ENCODE peak calls at places on chromosomes 16 and 17, in nine cellular contexts. W is A549; X is stomach; O is lung; C is PC-9; E is hepatocyte; P is CD8-positive, alpha-beta memory T cell; D is IMR-90; U is fibroblast of lung. I is an unnamed sample. For H3K9me3, the result is how much of the 10 kb centered on the place peaks cover.

GRCh38 chr16:426115-426905 is 861 bp downstream of the RAB11FIP3 start:
- DNase-seq in P (no peak), W (no peak), D (no peak), E (peak), X (no peak), U (no peak), C (peak), O (no peak), I (no peak)

GRCh38 chr16:74999208-74999682 is 421 bp downstream of the ZNRF1 start:
- DNase-seq in E (no peak), D (no peak), X (no peak), P (no peak), U (peak), W (no peak), C (no peak), O (no peak), I (peak)

GRCh38 chr16:46649571-46649970 is 28.4 kb upstream of the SHCBP1 start:
- DNase-seq in U (peak), W (no peak), D (peak), O (no peak), C (no peak), P (no peak), X (no peak), E (no peak), I (no peak)

GRCh38 chr17:42309142-42309541 is 20.8 kb downstream of the STAT5A start:
- DNase-seq in E (no peak), D (no peak), X (no peak), C (no peak), O (no peak), W (no peak), U (no peak), P (no peak), I (no peak)

GRCh38 chr16:82580293-82580900 is 46.4 kb upstream of the CDH13 start:
- DNase-seq in U (peak), D (no peak), P (no peak), O (no peak), C (no peak), E (peak), W (peak), X (peak), I (no peak)

GRCh38 chr17:1039119-1039507 is 42.2 kb downstream of the TIMM22 start:
- DNase-seq in E (no peak), W (no peak), C (no peak), U (no peak), X (no peak), P (no peak), O (no peak), D (no peak), I (no peak)

GRCh38 chr16:85390511-85391174 is 222.5 kb upstream of the GSE1 start:
- DNase-seq in D (peak), C (peak), E (peak), W (peak), O (peak), P (no peak), U (peak), X (peak), I (no peak)

GRCh38 chr16:29702307-29702706 is 23.3 kb downstream of the QPRT start:
- DNase-seq in U (no peak), O (no peak), W (no peak), E (no peak), X (no peak), P (peak), C (no peak), D (no peak), I (no peak)

DNA sequence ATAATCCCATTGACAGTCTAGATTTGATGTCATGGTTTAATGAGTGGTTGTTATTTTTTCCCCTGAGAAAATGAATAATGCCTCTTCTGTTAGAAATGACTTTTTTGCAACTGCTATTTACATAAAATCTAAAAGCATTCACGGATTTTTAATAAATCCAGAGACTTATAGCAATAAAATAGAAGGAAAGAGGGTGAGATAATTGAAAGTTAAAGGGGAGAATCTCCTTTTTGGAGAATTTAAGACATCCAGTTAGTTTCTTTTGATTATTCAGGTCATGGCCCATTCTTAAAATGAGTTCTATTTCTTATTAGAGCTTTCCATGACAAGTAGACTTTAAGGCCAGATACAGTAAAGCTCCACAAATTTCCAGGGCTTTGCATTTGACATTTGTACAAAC is 789.1 kb upstream of the SOX9 start:
- DNase-seq in U (no peak), W (no peak), X (no peak), D (no peak), C (no peak), P (no peak), O (no peak), E (no peak), I (no peak)
- H3K9me3 ChIP-seq in U (under half), W (under half), X (under half), D (under half), C (under half), P (under half), O (under half), E (under half), I (under half)

GRCh38 chr16:89098767-89099430 is 5.2 kb downstream of the ACSF3 start:
- DNase-seq in U (no peak), W (no peak), D (no peak), P (no peak), X (no peak), C (no peak), O (no peak), E (no peak), I (no peak)
- H3K9me3 ChIP-seq in U (under half), W (under half), D (under half), P (under half), X (under half), C (under half), O (under half), E (under half), I (under half)

DNA sequence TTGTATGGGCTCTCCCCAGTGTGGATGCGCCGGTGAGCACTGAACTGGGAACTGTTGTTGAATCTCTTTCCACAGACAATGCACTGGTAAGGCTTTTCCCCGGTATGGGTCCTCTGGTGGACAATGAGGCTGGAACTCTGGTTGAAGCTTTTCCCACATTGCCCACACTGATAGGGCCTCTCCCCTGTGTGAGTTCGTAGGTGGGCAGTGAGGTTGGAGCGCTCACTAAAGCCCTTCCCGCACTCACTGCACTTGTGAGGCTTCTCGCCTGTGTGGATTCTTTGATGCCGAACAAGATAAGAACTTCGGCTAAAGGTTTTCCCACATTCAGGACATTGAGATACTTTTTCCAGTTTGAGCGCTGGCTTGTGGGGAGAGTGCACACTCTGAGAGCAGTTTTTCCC is 17.8 kb downstream of the ZSCAN32 start:
- DNase-seq in U (no peak), X (no peak), E (no peak), O (no peak), P (no peak), D (no peak), C (no peak), W (no peak), I (no peak)
- H3K9me3 ChIP-seq in U (under half), X (under half), E (under half), O (half or more), P (under half), D (half or more), C (under half), W (half or more), I (half or more)

DNA sequence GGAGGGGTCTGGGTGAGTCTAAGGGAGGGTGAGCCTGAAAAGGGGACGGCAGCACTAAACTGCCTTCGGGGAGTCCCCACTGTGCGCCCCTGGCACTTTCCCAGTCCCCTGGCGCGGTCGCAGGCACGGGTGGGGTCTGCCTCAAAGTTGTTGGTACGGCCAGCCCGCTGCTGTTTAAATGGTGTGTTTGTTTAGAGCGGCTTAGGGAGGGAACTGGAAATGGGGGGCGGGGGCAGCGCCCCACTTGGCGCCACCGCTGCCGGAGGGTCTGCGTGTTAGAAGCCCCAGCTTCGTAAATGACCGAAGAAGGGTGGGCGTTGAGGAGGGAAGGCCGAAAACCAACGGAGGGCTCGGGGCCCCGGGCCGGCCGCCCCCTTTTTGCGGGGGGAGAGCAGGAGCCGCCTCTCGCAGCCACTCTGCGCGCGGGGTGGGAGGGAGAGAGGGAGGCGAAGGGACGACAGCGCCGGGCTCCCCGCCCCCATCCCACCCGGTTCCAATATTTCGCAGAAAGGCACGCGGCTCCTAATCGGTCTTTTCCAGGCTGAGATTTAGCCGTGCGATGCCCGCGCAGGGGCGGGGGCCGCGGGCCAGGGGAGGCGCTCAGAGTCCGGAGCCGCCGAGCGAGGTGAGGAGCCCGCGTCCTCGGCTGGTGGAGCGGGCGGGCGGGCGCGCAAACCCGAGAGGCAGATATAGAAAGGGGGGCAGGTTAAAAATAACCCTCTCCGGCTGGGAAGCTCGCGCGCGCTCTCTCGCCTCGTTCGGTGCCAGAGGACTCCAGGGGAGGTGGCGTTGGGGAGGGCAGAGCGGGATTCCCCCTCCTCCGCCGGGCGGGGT is 55.0 kb downstream of the SREBF1 start:
- DNase-seq in U (peak), O (peak), C (peak), P (peak), E (peak), D (peak), W (peak), X (peak), I (peak)
- H3K9me3 ChIP-seq in U (under half), O (under half), C (under half), P (under half), E (under half), D (under half), W (under half), X (under half), I (under half)

DNA sequence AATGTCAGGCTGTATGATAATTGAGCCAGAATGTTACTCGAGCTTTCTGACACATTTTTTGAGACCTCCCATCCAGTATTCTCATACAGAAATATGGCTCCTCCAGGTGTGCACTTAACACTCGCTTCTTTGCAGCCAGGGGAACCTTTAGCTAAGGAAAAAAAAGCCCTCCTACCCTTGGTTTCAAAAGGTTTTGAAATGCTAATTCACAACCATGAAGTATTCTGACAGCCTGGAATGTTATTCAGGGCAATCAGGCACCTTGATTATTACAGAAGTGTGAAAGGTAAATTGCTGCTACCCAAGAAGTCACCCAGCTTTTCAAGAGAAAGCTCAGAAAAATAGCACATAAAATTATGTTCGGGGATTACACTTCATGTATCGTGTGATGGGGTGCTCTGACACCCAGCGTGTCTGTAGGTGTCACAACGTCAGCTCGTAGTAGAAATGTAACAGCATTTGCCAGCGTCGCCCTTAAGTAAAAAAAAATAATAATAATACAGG is 41.1 kb downstream of the NTN1 start:
- DNase-seq in U (no peak), C (no peak), O (no peak), D (no peak), P (no peak), X (no peak), W (no peak), E (no peak), I (no peak)
- H3K9me3 ChIP-seq in U (under half), C (under half), O (under half), D (under half), P (under half), X (under half), W (under half), E (under half), I (under half)

DNA sequence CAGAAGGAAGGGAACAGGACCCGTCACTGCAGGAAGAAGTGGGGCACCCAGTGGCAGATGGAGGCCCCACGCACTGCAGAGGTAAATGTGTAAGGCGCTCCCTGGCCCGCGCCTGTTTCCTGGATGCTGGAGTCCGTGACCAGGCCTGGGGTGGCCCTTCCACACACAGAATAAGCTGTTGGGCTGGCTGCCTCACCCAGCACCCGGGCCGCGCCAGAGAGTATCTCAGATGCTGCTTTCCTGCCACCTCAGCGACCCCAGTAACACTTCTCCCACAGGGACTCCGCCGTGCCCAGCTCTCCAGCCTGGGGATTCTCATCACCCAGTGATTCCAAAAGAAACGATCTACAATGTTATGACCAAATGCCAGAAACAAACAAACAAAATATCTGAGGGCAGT is 1993.1 kb downstream of the TP53TG3F start:
- DNase-seq in P (no peak), U (no peak), D (no peak), W (no peak), X (no peak), O (no peak), C (no peak), E (no peak), I (no peak)
- H3K9me3 ChIP-seq in P (under half), U (under half), D (under half), W (under half), X (half or more), O (under half), C (under half), E (under half), I (under half)

GRCh38 chr17:34075076-34075475 is 180.0 kb upstream of the CCL2 start:
- DNase-seq in O (no peak), X (no peak), E (no peak), P (no peak), C (no peak), D (no peak), U (no peak), W (no peak), I (no peak)
- H3K9me3 ChIP-seq in O (under half), X (under half), E (under half), P (under half), C (under half), D (under half), U (under half), W (under half), I (under half)

GRCh38 chr16:68563631-68564366 is 24.7 kb downstream of the ZFP90 start:
- DNase-seq in U (no peak), D (no peak), W (no peak), E (no peak), X (no peak), O (no peak), P (no peak), C (no peak), I (no peak)

DNA sequence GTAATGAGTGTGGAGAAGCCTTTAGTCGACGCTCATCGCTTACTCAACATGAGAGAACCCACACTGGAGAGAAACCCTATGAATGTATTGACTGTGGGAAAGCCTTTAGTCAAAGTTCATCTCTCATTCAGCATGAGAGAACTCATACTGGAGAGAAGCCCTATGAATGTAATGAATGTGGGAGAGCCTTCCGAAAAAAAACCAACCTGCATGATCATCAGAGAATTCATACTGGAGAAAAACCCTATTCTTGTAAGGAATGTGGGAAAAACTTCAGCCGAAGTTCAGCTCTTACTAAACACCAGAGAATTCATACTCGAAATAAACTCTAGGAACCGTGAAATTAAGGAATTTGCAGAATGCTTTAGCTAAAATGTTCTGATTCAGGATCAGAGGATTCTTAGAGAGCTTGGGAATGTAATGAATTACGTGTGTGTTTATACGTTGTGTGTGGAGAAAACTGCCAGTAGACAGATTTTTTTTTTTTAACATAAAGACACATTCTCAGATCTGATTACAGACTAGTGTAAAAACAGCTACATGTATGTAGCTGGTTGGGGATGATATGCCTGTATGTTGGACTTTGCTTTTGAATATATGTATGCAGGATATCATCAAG is 25.4 kb downstream of the ZFP90 start:
- DNase-seq in W (no peak), D (peak), C (no peak), P (no peak), O (no peak), X (no peak), E (no peak), U (peak), I (no peak)
- H3K9me3 ChIP-seq in W (half or more), D (half or more), C (half or more), P (half or more), O (under half), X (half or more), E (half or more), U (under half), I (under half)

I was measured in T-helper 17 cell.